ENCODE peak calls at places on chromosomes 16 and 17, in ten cellular contexts. C is gastrocnemius medialis, K is A549, Z is K562, I is body of pancreas, B is IMR-90, T is sigmoid colon, U is tibial nerve, M is transverse colon, P is H1. H is an unnamed sample.

GRCh38 chr16:70419384-70420327 is 19.2 kb downstream of the ST3GAL2 start:
- DNase-seq in T (no peak), Z (no peak), P (no peak), K (no peak), M (no peak), B (no peak), C (no peak), U (no peak), I (no peak), H (no peak)

GRCh38 chr17:49382556-49382955 is 20.5 kb upstream of the ZNF652 start:
- DNase-seq in Z (no peak), U (no peak), I (no peak), K (no peak), T (peak; percentile 89), C (no peak), P (no peak), M (no peak), B (no peak), H (no peak)

GRCh38 chr17:77790143-77790829 is 168.2 kb upstream of the TNRC6C start:
- DNase-seq in C (no peak), T (no peak), P (peak; percentile 38), U (no peak), Z (no peak), M (no peak), B (no peak), K (no peak), I (no peak), H (no peak)

GRCh38 chr16:401468-402348 is at the start of gene DECR2:
- DNase-seq in I (peak; percentile 98), B (peak; percentile 85), T (peak; percentile 97), P (peak; percentile 68), U (peak; percentile 97), C (peak; percentile 93), M (peak; percentile 98), Z (peak; percentile 97), K (peak; percentile 80), H (peak; percentile 96)

GRCh38 chr17:32125848-32126153 is 16.5 kb upstream of the RHOT1 start:
- DNase-seq in K (no peak), P (no peak), B (no peak), M (no peak), T (no peak), I (no peak), C (no peak), Z (no peak), U (no peak), H (no peak)

GRCh38 chr16:1640261-1640956 is 28.2 kb downstream of the CRAMP1 start:
- DNase-seq in T (no peak), Z (no peak), B (no peak), M (no peak), K (no peak), C (no peak), I (no peak), U (no peak), P (no peak), H (no peak)

GRCh38 chr16:1282275-1282995 is 26.6 kb downstream of the TPSD1 start:
- DNase-seq in C (no peak), P (no peak), Z (peak; percentile 35), M (no peak), K (no peak), U (peak; percentile 6), B (no peak), T (no peak), I (no peak), H (no peak)

GRCh38 chr16:10622036-10622921 is 41.9 kb upstream of the EMP2 start:
- DNase-seq in I (no peak), P (no peak), T (no peak), B (no peak), K (no peak), Z (peak; percentile 73), C (no peak), M (no peak), U (no peak), H (no peak)

GRCh38 chr17:38428150-38428642 is at the start of gene ARHGAP23:
- DNase-seq in I (peak; percentile 69), Z (peak; percentile 63), M (peak; percentile 62), C (peak; percentile 42), U (no peak), P (no peak), B (peak; percentile 72), K (peak; percentile 60), T (peak; percentile 89), H (peak; percentile 21)

GRCh38 chr17:70913086-70913485 is 743.8 kb downstream of the KCNJ2 start:
- DNase-seq in B (peak; percentile 32), Z (no peak), C (no peak), K (no peak), M (no peak), U (no peak), P (no peak), T (no peak), I (no peak), H (no peak)

GRCh38 chr17:18257747-18258355 is 687 bp downstream of the FLII start:
- DNase-seq in B (peak; percentile 62), U (peak; percentile 59), T (peak; percentile 88), K (peak; percentile 92), P (no peak), C (peak; percentile 88), M (peak; percentile 86), Z (peak; percentile 49), I (peak; percentile 75), H (peak; percentile 54)

GRCh38 chr17:14336418-14336817 is 35.5 kb downstream of the HS3ST3B1 start:
- DNase-seq in U (no peak), T (no peak), Z (no peak), I (no peak), M (no peak), K (no peak), C (no peak), B (no peak), P (no peak), H (no peak)
- TF ChIP-seq POLR2A in U (no peak), T (no peak), Z (no peak), I (no peak), M (no peak), K (no peak), C (no peak), B (no peak), P (no peak), H (no peak)

DNA sequence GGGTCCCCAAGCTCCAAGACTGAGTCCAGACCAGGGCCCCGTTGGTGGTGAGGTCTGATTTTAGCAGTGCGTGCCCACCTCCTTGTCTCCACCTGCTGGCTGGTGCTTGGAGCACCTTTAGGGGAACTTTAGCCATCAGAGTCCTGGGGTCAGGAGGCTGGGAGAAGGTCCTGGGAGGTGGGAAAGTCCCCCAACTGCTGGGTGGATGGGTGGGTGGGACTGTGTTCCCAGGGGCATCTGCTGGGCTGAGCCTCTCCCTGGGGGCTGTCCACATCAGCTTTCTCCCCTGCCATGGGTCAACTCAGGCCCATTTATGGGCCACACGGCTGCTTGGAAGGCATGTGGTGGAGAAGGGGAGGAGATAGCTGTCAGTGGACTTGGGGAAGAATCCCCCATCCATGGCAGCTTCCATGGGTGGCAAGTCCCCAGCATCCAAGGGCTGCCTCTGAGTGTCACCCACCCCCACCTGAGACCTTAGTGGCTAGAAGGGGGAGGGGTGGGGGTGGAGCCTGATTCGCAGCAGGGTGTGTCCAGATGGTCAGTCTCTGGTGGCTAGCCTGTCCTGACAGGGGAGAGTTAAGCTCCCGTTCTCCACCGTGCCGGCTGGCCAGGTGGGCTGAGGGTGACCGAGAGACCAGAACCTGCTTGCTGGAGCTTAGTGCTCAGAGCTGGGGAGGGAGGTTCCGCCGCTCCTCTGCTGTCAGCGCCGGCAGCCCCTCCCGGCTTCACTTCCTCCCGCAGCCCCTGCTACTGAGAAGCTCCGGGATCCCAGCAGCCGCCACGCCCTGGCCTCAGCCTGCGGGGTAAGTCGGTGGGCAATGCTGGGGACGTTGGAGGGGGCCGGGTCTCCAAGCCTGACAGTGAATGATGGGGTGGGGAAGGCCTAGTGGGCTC is at the start of gene TRPV2:
- DNase-seq in K (peak; percentile 55), C (no peak), P (no peak), U (no peak), M (peak; percentile 65), I (peak; percentile 64), T (no peak), Z (peak; percentile 71), B (no peak), H (no peak)
- TF ChIP-seq POLR2A in K (no peak), C (no peak), P (no peak), U (no peak), M (no peak), I (peak; percentile 7), T (no peak), Z (peak; percentile 82), B (no peak), H (no peak)

GRCh38 chr17:4267402-4267801 is 3.6 kb upstream of the ANKFY1 start:
- DNase-seq in U (no peak), Z (no peak), M (no peak), T (no peak), P (no peak), C (no peak), I (no peak), K (no peak), B (no peak), H (no peak)

GRCh38 chr17:4258867-4259266 is 4.9 kb downstream of the ANKFY1 start:
- DNase-seq in T (no peak), Z (no peak), B (no peak), M (no peak), K (no peak), I (no peak), U (no peak), C (no peak), P (no peak), H (no peak)

GRCh38 chr17:4266550-4266949 is 2.8 kb upstream of the ANKFY1 start:
- DNase-seq in Z (no peak), P (no peak), U (no peak), M (no peak), T (no peak), I (no peak), C (no peak), K (no peak), B (no peak), H (no peak)

GRCh38 chr17:4261452-4261851 is 2.3 kb downstream of the ANKFY1 start:
- DNase-seq in I (no peak), K (no peak), U (no peak), Z (no peak), T (no peak), P (no peak), C (no peak), M (no peak), B (no peak), H (no peak)

GRCh38 chr17:4263282-4264215 is at the start of gene ANKFY1:
- DNase-seq in C (peak; percentile 92), P (peak; percentile 79), I (peak; percentile 96), B (peak; percentile 92), M (peak; percentile 97), U (peak; percentile 91), T (peak; percentile 98), K (peak; percentile 99), Z (peak; percentile 93), H (peak; percentile 93)
- TF ChIP-seq POLR2A in C (peak; percentile 75), P (peak; percentile 65), I (peak; percentile 79), B (peak; percentile 27), M (peak; percentile 71), U (peak; percentile 56), T (peak; percentile 73), K (peak; percentile 89), Z (peak; percentile 84), H (peak; percentile 72)

DNA sequence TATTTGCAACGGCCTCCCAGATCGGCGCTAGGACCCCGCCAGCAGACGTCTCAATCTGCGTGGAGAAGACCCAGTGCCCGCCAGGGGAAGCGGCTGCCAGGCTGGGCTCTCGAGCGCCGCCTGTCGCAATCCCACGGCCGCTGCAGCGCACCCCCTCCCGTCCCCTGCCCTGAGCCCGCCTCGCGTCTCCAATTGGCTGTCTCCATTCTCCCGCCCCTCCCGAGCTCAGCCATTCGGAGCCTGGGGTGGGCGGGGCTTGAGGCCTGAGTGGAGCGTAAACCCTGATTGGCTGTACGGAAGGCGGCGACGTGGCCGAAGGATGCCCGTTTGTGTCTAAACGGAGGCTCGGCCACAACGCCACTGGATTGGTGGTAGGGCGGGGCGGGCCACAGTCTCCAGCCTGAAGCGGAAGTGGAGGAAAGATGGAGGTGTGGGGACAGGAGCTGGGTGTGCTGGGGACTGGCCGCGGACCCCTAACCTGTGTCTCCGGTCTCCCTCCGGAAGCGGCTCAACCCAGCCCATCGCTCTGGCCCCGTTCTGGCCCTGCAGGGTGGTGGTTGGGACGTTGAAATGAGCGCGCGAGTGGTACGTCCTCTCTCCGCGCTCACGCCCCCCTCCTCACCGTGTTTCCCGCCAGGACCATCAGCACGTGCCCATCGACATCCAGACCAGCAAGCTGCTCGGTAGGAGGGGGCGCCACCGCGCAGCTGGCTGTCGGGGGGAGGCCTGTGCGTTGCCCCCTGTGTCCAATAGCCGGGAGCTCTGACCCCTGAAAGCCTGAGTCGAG is at the start of gene CDK5RAP3:
- DNase-seq in P (peak; percentile 99), U (peak; percentile 100), K (peak; percentile 96), B (peak; percentile 99), T (peak; percentile 100), M (peak; percentile 100), I (peak; percentile 100), C (peak; percentile 100), Z (peak; percentile 98), H (peak; percentile 100)
- TF ChIP-seq POLR2A in P (peak; percentile 66), U (peak; percentile 83), K (peak; percentile 88), B (peak; percentile 87), T (no peak), M (peak; percentile 78), I (peak; percentile 92), C (peak; percentile 71), Z (peak; percentile 93), H (peak; percentile 87)